ENCODE peak calls at places on chromosomes 13 and 19, in seven cellular contexts. P is breast epithelium, G is body of pancreas, Q is H1, E is GM12892, N is lower leg skin, A is GM12878. Y is an unnamed sample.

GRCh38 chr13:37225414-37226047 is 120.1 kb upstream of the CSNK1A1L start:
- DNase-seq in N (no peak), Q (no peak), G (no peak), A (no peak), P (no peak), E (no peak), Y (no peak)

GRCh38 chr13:114338959-114339358 is 24.7 kb downstream of the CHAMP1 start:
- DNase-seq in P (no peak), A (no peak), G (no peak), Q (no peak), N (no peak), E (no peak), Y (no peak)

GRCh38 chr19:5992756-5993155 is 14.8 kb upstream of the RANBP3 start:
- DNase-seq in G (no peak), E (no peak), P (no peak), Q (no peak), N (no peak), A (no peak), Y (no peak)

GRCh38 chr13:36130542-36131214 is 504 bp downstream of the DCLK1 start:
- DNase-seq in A (no peak), P (no peak), N (no peak), Q (no peak), G (peak; percentile 21), E (no peak), Y (no peak)

GRCh38 chr13:110915874-110916670 is 1.2 kb upstream of the ANKRD10 start:
- DNase-seq in G (no peak), Q (no peak), A (no peak), E (no peak), N (no peak), P (no peak), Y (no peak)

GRCh38 chr19:31282346-31282745 is 66.9 kb downstream of the TSHZ3 start:
- DNase-seq in Q (no peak), A (no peak), N (no peak), P (no peak), G (no peak), E (no peak), Y (no peak)

GRCh38 chr19:10384580-10384979 is 4.2 kb upstream of the TYK2 start:
- DNase-seq in A (no peak), Q (no peak), G (no peak), P (no peak), E (no peak), N (no peak), Y (no peak)

GRCh38 chr19:52214241-52214640 is 24.4 kb downstream of the PPP2R1A start:
- DNase-seq in N (no peak), E (no peak), P (no peak), Q (no peak), A (no peak), G (no peak), Y (no peak)

GRCh38 chr19:4083677-4084546 is 17.2 kb upstream of the ZBTB7A start:
- DNase-seq in A (no peak), P (peak; percentile 78), Q (no peak), E (no peak), N (no peak), G (no peak), Y (no peak)

GRCh38 chr13:106680796-106681482 is 113.0 kb upstream of the ARGLU1 start:
- DNase-seq in G (no peak), P (no peak), E (no peak), A (no peak), N (no peak), Q (peak; percentile 36), Y (no peak)

GRCh38 chr19:1471514-1472107 is 7.4 kb downstream of the C19orf25 start:
- DNase-seq in P (no peak), E (no peak), G (no peak), Q (no peak), N (no peak), A (no peak), Y (no peak)

GRCh38 chr13:39394811-39395685 is 207.9 kb downstream of the LHFPL6 start:
- DNase-seq in P (no peak), E (no peak), N (no peak), G (no peak), Q (no peak), A (no peak), Y (no peak)

GRCh38 chr19:46985532-46986415 is 33.9 kb upstream of the NPAS1 start:
- DNase-seq in G (no peak), N (no peak), E (no peak), Q (no peak), P (no peak), A (no peak), Y (no peak)

GRCh38 chr19:46980756-46981155 is 38.9 kb upstream of the NPAS1 start:
- DNase-seq in P (no peak), N (no peak), A (no peak), E (no peak), G (no peak), Q (no peak), Y (no peak)

GRCh38 chr19:46981296-46981695 is 38.3 kb upstream of the NPAS1 start:
- DNase-seq in N (no peak), P (no peak), Q (no peak), E (no peak), A (no peak), G (no peak), Y (no peak)

GRCh38 chr19:46983097-46983496 is 36.5 kb upstream of the NPAS1 start:
- DNase-seq in Q (no peak), G (no peak), N (no peak), P (no peak), E (no peak), A (no peak), Y (no peak)

GRCh38 chr19:46984077-46985010 is 35.3 kb upstream of the NPAS1 start:
- DNase-seq in N (no peak), P (no peak), Q (no peak), A (no peak), E (no peak), G (peak; percentile 61), Y (no peak)
- TF ChIP-seq POLR2A in N (no peak), P (no peak), Q (no peak), A (no peak), E (no peak), G (no peak), Y (no peak)

GRCh38 chr19:38806371-38806770 is 6.4 kb downstream of the LGALS4 start:
- DNase-seq in N (no peak), G (no peak), E (no peak), A (no peak), Q (no peak), P (no peak), Y (no peak)

GRCh38 chr19:38812841-38813320 is at the start of gene LGALS4:
- DNase-seq in N (no peak), G (peak; percentile 93), A (no peak), Q (no peak), E (no peak), P (no peak), Y (no peak)

GRCh38 chr19:38812004-38812840 is 523 bp downstream of the LGALS4 start:
- DNase-seq in A (no peak), P (no peak), E (no peak), G (no peak), N (no peak), Q (no peak), Y (no peak)

GRCh38 chr19:38808741-38809140 is 4.0 kb downstream of the LGALS4 start:
- DNase-seq in G (no peak), A (no peak), N (no peak), Q (no peak), E (no peak), P (no peak), Y (no peak)

GRCh38 chr19:38809592-38810252 is 3.0 kb downstream of the LGALS4 start:
- DNase-seq in Q (no peak), E (no peak), A (no peak), N (no peak), P (no peak), G (no peak), Y (no peak)
- TF ChIP-seq POLR2A in Q (no peak), E (no peak), A (no peak), N (no peak), P (no peak), G (no peak), Y (no peak)

GRCh38 chr13:70756088-70756487 is 647.8 kb upstream of the KLHL1 start:
- DNase-seq in E (no peak), Q (no peak), P (no peak), N (no peak), A (no peak), G (no peak), Y (no peak)

GRCh38 chr13:70755411-70755810 is 647.2 kb upstream of the KLHL1 start:
- DNase-seq in A (no peak), N (no peak), P (no peak), Q (no peak), E (no peak), G (no peak), Y (no peak)

GRCh38 chr13:70758932-70759331 is 650.7 kb upstream of the KLHL1 start:
- DNase-seq in P (no peak), G (no peak), N (no peak), E (no peak), Q (no peak), A (no peak), Y (no peak)
- TF ChIP-seq POLR2A in P (no peak), G (no peak), N (no peak), E (no peak), Q (no peak), A (no peak), Y (no peak)

DNA sequence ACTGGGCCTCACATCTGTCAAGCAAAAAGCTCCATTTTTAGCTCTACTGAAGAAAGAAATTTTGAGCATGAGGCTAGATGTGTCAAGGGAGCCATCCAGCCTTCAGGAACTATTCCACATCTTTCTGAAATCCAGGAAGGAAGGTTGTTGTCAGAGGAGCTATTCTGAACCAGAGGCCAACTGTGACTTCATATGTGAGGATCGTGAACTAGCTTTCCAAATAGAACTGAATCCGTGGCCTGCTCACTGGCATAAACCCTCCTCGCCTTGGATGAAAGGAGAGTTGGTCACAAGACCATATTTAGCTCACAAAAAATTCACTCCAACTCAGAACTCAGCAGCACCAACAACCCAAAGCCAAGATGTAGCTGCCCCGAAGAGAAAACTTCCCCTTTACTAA is 195.8 kb downstream of the FOXO1 start:
- DNase-seq in Q (no peak), A (no peak), P (no peak), E (no peak), N (no peak), G (no peak), Y (no peak)
- TF ChIP-seq POLR2A in Q (no peak), A (no peak), P (no peak), E (no peak), N (no peak), G (no peak), Y (no peak)